ENCODE peak calls at places on chromosome 11, in five cellular contexts. One of them, this sample, is unnamed. For H3K36me3, the result is how much of the 10 kb centered on the place peaks cover.

GRCh38 chr11:107468596-107468995 is 11.0 kb upstream of the CWF19L2 start:
- DNase-seq in HepG2: no peak
- DNase-seq in K562: peak
- DNase-seq in H1: no peak
- DNase-seq in GM12878: no peak
- DNase-seq in this sample: no peak

GRCh38 chr11:96038046-96038445 is 114.1 kb upstream of the MTMR2 start:
- DNase-seq in HepG2: no peak
- DNase-seq in K562: no peak
- DNase-seq in H1: no peak
- DNase-seq in GM12878: no peak
- DNase-seq in this sample: no peak

GRCh38 chr11:26930518-26931247 is 63.2 kb upstream of the FIBIN start:
- DNase-seq in HepG2: no peak
- DNase-seq in K562: no peak
- DNase-seq in H1: no peak
- DNase-seq in GM12878: no peak
- DNase-seq in this sample: no peak

GRCh38 chr11:61893981-61894380 is 2.6 kb upstream of the FADS3 start:
- DNase-seq in HepG2: no peak
- DNase-seq in K562: no peak
- DNase-seq in H1: no peak
- DNase-seq in GM12878: no peak
- DNase-seq in this sample: no peak

GRCh38 chr11:111414267-111414931 is 35.3 kb upstream of the POU2AF1 start:
- DNase-seq in HepG2: no peak
- DNase-seq in K562: no peak
- DNase-seq in H1: no peak
- DNase-seq in GM12878: peak
- DNase-seq in this sample: no peak

GRCh38 chr11:35598254-35599125 is 19.8 kb upstream of the FJX1 start:
- DNase-seq in HepG2: no peak
- DNase-seq in K562: no peak
- DNase-seq in H1: no peak
- DNase-seq in GM12878: peak
- DNase-seq in this sample: no peak

GRCh38 chr11:1236316-1237127 is 13.7 kb downstream of the MUC5B start:
- DNase-seq in HepG2: no peak
- DNase-seq in K562: no peak
- DNase-seq in H1: no peak
- DNase-seq in GM12878: no peak
- DNase-seq in this sample: no peak

GRCh38 chr11:65491614-65492386 is 7.0 kb upstream of the MALAT1 start:
- DNase-seq in HepG2: no peak
- DNase-seq in K562: peak
- DNase-seq in H1: no peak
- DNase-seq in GM12878: no peak
- DNase-seq in this sample: peak

GRCh38 chr11:72202571-72202970 is 10.6 kb downstream of the FOLR1 start:
- DNase-seq in HepG2: no peak
- DNase-seq in K562: no peak
- DNase-seq in H1: no peak
- DNase-seq in GM12878: no peak
- DNase-seq in this sample: no peak

GRCh38 chr11:1873048-1873812 is 18.5 kb downstream of the PRR33 start:
- DNase-seq in HepG2: no peak
- DNase-seq in K562: no peak
- DNase-seq in H1: no peak
- DNase-seq in GM12878: no peak
- DNase-seq in this sample: no peak

GRCh38 chr11:17988465-17988864 is 24.4 kb downstream of the SERGEF start:
- DNase-seq in HepG2: no peak
- DNase-seq in K562: no peak
- DNase-seq in H1: no peak
- DNase-seq in GM12878: no peak
- DNase-seq in this sample: no peak

GRCh38 chr11:103529217-103529684 is 420.0 kb downstream of the DYNC2H1 start:
- DNase-seq in HepG2: no peak
- DNase-seq in K562: no peak
- DNase-seq in H1: no peak
- DNase-seq in GM12878: no peak
- DNase-seq in this sample: no peak

GRCh38 chr11:94740083-94740974 is 27.8 kb upstream of the AMOTL1 start:
- DNase-seq in HepG2: no peak
- DNase-seq in K562: peak
- DNase-seq in H1: no peak
- DNase-seq in GM12878: no peak
- DNase-seq in this sample: peak

GRCh38 chr11:92739020-92739419 is 230.4 kb upstream of the MTNR1B start:
- DNase-seq in HepG2: no peak
- DNase-seq in K562: no peak
- DNase-seq in H1: no peak
- DNase-seq in GM12878: no peak
- DNase-seq in this sample: no peak

GRCh38 chr11:59243633-59244032 is 30.9 kb upstream of the MPEG1 start:
- DNase-seq in HepG2: no peak
- DNase-seq in K562: no peak
- DNase-seq in H1: no peak
- DNase-seq in GM12878: no peak
- DNase-seq in this sample: no peak

GRCh38 chr11:69658606-69659450 is 16.3 kb downstream of the LTO1 start:
- DNase-seq in HepG2: peak
- DNase-seq in K562: no peak
- DNase-seq in H1: no peak
- DNase-seq in GM12878: no peak
- DNase-seq in this sample: no peak

GRCh38 chr11:120284272-120284671 is 40.8 kb upstream of the TLCD5 start:
- DNase-seq in HepG2: peak
- DNase-seq in K562: no peak
- DNase-seq in H1: no peak
- DNase-seq in GM12878: no peak
- DNase-seq in this sample: no peak

GRCh38 chr11:44110231-44110679 is 14.8 kb downstream of the EXT2 start:
- DNase-seq in HepG2: peak
- DNase-seq in K562: peak
- DNase-seq in H1: no peak
- DNase-seq in GM12878: no peak
- DNase-seq in this sample: peak

GRCh38 chr11:120573756-120574354 is 62.3 kb downstream of the GRIK4 start:
- DNase-seq in HepG2: no peak
- DNase-seq in K562: no peak
- DNase-seq in H1: no peak
- DNase-seq in GM12878: no peak
- DNase-seq in this sample: no peak

GRCh38 chr11:71251761-71252433 is 480 bp downstream of the SHANK2 start:
- DNase-seq in HepG2: no peak
- DNase-seq in K562: peak
- DNase-seq in H1: no peak
- DNase-seq in GM12878: no peak
- DNase-seq in this sample: peak

GRCh38 chr11:65992056-65992455 is 9.9 kb downstream of the EIF1AD start:
- DNase-seq in HepG2: no peak
- DNase-seq in K562: no peak
- DNase-seq in H1: no peak
- DNase-seq in GM12878: no peak
- DNase-seq in this sample: no peak

GRCh38 chr11:452916-453527 is 2.9 kb downstream of the PTDSS2 start:
- DNase-seq in HepG2: no peak
- DNase-seq in K562: no peak
- DNase-seq in H1: no peak
- DNase-seq in GM12878: no peak
- DNase-seq in this sample: no peak

GRCh38 chr11:77159219-77159936 is 31.3 kb downstream of the MYO7A start:
- DNase-seq in HepG2: no peak
- DNase-seq in K562: no peak
- DNase-seq in H1: no peak
- DNase-seq in GM12878: no peak
- DNase-seq in this sample: no peak

GRCh38 chr11:77163271-77163670 is 35.2 kb downstream of the MYO7A start:
- DNase-seq in HepG2: no peak
- DNase-seq in K562: no peak
- DNase-seq in H1: no peak
- DNase-seq in GM12878: no peak
- DNase-seq in this sample: no peak

GRCh38 chr11:77158041-77158695 is 30.1 kb downstream of the MYO7A start:
- DNase-seq in HepG2: no peak
- DNase-seq in K562: no peak
- DNase-seq in H1: no peak
- DNase-seq in GM12878: no peak
- DNase-seq in this sample: no peak

GRCh38 chr11:77156396-77157195 is 28.6 kb downstream of the MYO7A start:
- DNase-seq in HepG2: no peak
- DNase-seq in K562: no peak
- DNase-seq in H1: no peak
- DNase-seq in GM12878: no peak
- DNase-seq in this sample: no peak

DNA sequence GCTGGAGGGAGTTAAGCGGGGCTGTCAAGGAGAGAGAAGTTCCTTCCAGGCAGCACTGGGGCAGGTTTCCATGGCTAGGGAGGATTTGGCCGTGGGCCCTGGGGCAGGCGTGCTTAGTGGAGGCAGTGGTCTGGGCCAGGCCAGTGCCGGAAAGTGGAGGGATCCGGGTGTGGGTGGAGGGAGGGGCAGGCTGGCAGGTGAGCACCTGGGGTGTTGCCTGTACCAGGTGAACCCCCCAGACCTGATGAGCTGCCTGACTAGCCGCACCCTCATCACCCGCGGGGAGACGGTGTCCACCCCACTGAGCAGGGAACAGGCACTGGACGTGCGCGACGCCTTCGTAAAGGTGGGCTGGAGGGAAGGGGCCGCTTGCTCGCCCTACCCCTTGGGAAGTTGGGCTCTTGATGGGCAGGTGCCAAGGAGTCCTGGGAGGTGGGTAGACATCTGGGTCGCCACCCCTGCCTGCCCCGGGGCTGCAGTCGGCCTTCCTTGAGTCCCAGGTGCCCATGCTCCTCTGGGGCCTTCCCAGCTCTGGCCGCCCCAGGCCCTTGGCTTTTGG is 32.0 kb downstream of the MYO7A start:
- DNase-seq in HepG2: no peak
- DNase-seq in K562: no peak
- DNase-seq in H1: no peak
- DNase-seq in GM12878: no peak
- DNase-seq in this sample: no peak
- TF ChIP-seq POLR2AphosphoS5 in HepG2: no peak
- TF ChIP-seq POLR2AphosphoS5 in K562: no peak
- TF ChIP-seq POLR2AphosphoS5 in H1: no peak
- TF ChIP-seq POLR2AphosphoS5 in GM12878: no peak
- TF ChIP-seq POLR2AphosphoS5 in this sample: no peak

GRCh38 chr11:97961431-97961830 is 1059.3 kb upstream of the CNTN5 start:
- DNase-seq in HepG2: no peak
- DNase-seq in K562: no peak
- DNase-seq in H1: no peak
- DNase-seq in GM12878: no peak
- DNase-seq in this sample: no peak

GRCh38 chr11:97956904-97957303 is 1063.8 kb upstream of the CNTN5 start:
- DNase-seq in HepG2: no peak
- DNase-seq in K562: no peak
- DNase-seq in H1: no peak
- DNase-seq in GM12878: no peak
- DNase-seq in this sample: peak

GRCh38 chr11:97955595-97955994 is 1065.2 kb upstream of the CNTN5 start:
- DNase-seq in HepG2: no peak
- DNase-seq in K562: no peak
- DNase-seq in H1: no peak
- DNase-seq in GM12878: no peak
- DNase-seq in this sample: no peak
- TF ChIP-seq CREB1 in HepG2: no peak
- TF ChIP-seq CREB1 in K562: no peak
- TF ChIP-seq CREB1 in H1: no peak
- TF ChIP-seq CREB1 in GM12878: no peak
- TF ChIP-seq CREB1 in this sample: no peak

GRCh38 chr11:113838005-113838404 is 37.4 kb downstream of the USP28 start:
- DNase-seq in HepG2: no peak
- DNase-seq in K562: no peak
- DNase-seq in H1: no peak
- DNase-seq in GM12878: no peak
- DNase-seq in this sample: no peak

GRCh38 chr11:113831314-113831713 is 44.1 kb downstream of the USP28 start:
- DNase-seq in HepG2: no peak
- DNase-seq in K562: no peak
- DNase-seq in H1: no peak
- DNase-seq in GM12878: peak
- DNase-seq in this sample: no peak

GRCh38 chr11:113833151-113833550 is 42.2 kb downstream of the USP28 start:
- DNase-seq in HepG2: peak
- DNase-seq in K562: no peak
- DNase-seq in H1: no peak
- DNase-seq in GM12878: no peak
- DNase-seq in this sample: no peak

GRCh38 chr11:113839842-113840241 is 35.5 kb downstream of the USP28 start:
- DNase-seq in HepG2: no peak
- DNase-seq in K562: no peak
- DNase-seq in H1: no peak
- DNase-seq in GM12878: peak
- DNase-seq in this sample: no peak

DNA sequence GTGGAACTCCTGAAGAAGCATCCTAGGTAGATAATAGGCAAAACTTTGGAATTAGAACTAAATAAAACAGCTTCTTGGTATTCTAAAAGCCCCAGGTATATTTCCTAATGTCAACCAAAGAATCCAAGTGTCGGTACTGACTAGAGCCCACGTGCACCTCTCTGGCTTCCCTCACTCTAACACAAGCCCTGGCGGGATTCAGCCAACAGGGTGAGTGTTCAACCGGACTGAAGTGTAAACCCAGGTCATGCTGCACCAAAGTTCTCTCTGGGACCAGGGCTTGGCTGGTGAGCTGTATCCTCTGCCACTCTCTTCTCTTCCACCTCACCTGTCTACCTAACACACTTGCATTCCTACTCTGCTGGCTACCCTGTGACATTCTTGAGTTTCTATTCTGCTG is 40.1 kb downstream of the USP28 start:
- DNase-seq in HepG2: no peak
- DNase-seq in K562: no peak
- DNase-seq in H1: no peak
- DNase-seq in GM12878: no peak
- DNase-seq in this sample: no peak
- H3K36me3 ChIP-seq in HepG2: under half
- H3K36me3 ChIP-seq in K562: under half
- H3K36me3 ChIP-seq in H1: half or more
- H3K36me3 ChIP-seq in GM12878: under half
- H3K36me3 ChIP-seq in this sample: under half

GRCh38 chr11:7574491-7575129 is 60.8 kb downstream of the PPFIBP2 start:
- DNase-seq in HepG2: no peak
- DNase-seq in K562: no peak
- DNase-seq in H1: no peak
- DNase-seq in GM12878: no peak
- DNase-seq in this sample: peak

GRCh38 chr11:7577883-7578242 is 64.1 kb downstream of the PPFIBP2 start:
- DNase-seq in HepG2: no peak
- DNase-seq in K562: no peak
- DNase-seq in H1: no peak
- DNase-seq in GM12878: no peak
- DNase-seq in this sample: peak

GRCh38 chr11:7577226-7577882 is 63.6 kb downstream of the PPFIBP2 start:
- DNase-seq in HepG2: no peak
- DNase-seq in K562: no peak
- DNase-seq in H1: no peak
- DNase-seq in GM12878: no peak
- DNase-seq in this sample: no peak

GRCh38 chr11:7576671-7577225 is 62.9 kb downstream of the PPFIBP2 start:
- DNase-seq in HepG2: no peak
- DNase-seq in K562: no peak
- DNase-seq in H1: no peak
- DNase-seq in GM12878: no peak
- DNase-seq in this sample: peak

GRCh38 chr11:7575841-7576451 is 62.1 kb downstream of the PPFIBP2 start:
- DNase-seq in HepG2: peak
- DNase-seq in K562: no peak
- DNase-seq in H1: no peak
- DNase-seq in GM12878: no peak
- DNase-seq in this sample: no peak
- TF ChIP-seq POLR2AphosphoS5 in HepG2: no peak
- TF ChIP-seq POLR2AphosphoS5 in K562: no peak
- TF ChIP-seq POLR2AphosphoS5 in H1: no peak
- TF ChIP-seq POLR2AphosphoS5 in GM12878: no peak
- TF ChIP-seq POLR2AphosphoS5 in this sample: no peak